ENCODE peak calls at places on chromosomes 3 and 15, in six cellular contexts. B is cardiac muscle cell, H is dorsolateral prefrontal cortex, W is WTC11, V is bronchial epithelial cell, F is SK-N-SH. C is an unnamed sample.

GRCh38 chr3:37115451-37115850 is 58.9 kb downstream of the LRRFIP2 start:
- DNase-seq in B (no peak), H (no peak), W (no peak), V (peak), F (no peak), C (no peak)

GRCh38 chr3:124083990-124084389 is 92.1 kb upstream of the ROPN1 start:
- DNase-seq in B (no peak), H (no peak), W (no peak), V (no peak), F (no peak), C (no peak)

GRCh38 chr3:481680-482079 is 285.1 kb downstream of the CHL1 start:
- DNase-seq in B (no peak), H (no peak), W (no peak), V (peak), F (peak), C (no peak)

GRCh38 chr3:132347095-132347494 is 29.9 kb downstream of the ACP3 start:
- DNase-seq in B (no peak), H (no peak), W (no peak), V (peak), F (no peak), C (no peak)

GRCh38 chr15:23385886-23386430 is 31.4 kb downstream of the GOLGA8S start:
- DNase-seq in B (no peak), H (no peak), W (no peak), V (no peak), F (no peak), C (no peak)

GRCh38 chr15:33654859-33655258 is 313.4 kb upstream of the CHRM5 start:
- DNase-seq in B (no peak), H (no peak), W (peak), V (no peak), F (no peak), C (no peak)

GRCh38 chr3:45024601-45025262 is 1.4 kb upstream of the CLEC3B start:
- DNase-seq in B (no peak), H (no peak), W (no peak), V (no peak), F (no peak), C (no peak)

GRCh38 chr15:101011582-101011981 is 92.4 kb downstream of the LRRK1 start:
- DNase-seq in B (no peak), H (no peak), W (no peak), V (no peak), F (no peak), C (no peak)

GRCh38 chr3:97138914-97139541 is 324.6 kb downstream of the EPHA6 start:
- DNase-seq in B (no peak), H (no peak), W (peak), V (peak), F (no peak), C (no peak)

GRCh38 chr3:115766587-115767492 is 143.5 kb downstream of the GAP43 start:
- DNase-seq in B (no peak), H (no peak), W (no peak), V (peak), F (no peak), C (no peak)

GRCh38 chr15:43943511-43943910 is 116.7 kb downstream of the WDR76 start:
- DNase-seq in B (no peak), H (no peak), W (no peak), V (no peak), F (no peak), C (no peak)

GRCh38 chr15:43941555-43941954 is 114.8 kb downstream of the WDR76 start:
- DNase-seq in B (no peak), H (no peak), W (no peak), V (no peak), F (no peak), C (no peak)

GRCh38 chr15:43942157-43942556 is 115.4 kb downstream of the WDR76 start:
- DNase-seq in B (no peak), H (no peak), W (no peak), V (no peak), F (no peak), C (no peak)

GRCh38 chr15:43941071-43941470 is 114.3 kb downstream of the WDR76 start:
- DNase-seq in B (no peak), H (no peak), W (no peak), V (no peak), F (no peak), C (no peak)

GRCh38 chr15:43939070-43939469 is 112.3 kb downstream of the WDR76 start:
- DNase-seq in B (no peak), H (no peak), W (no peak), V (peak), F (peak), C (no peak)
- TF ChIP-seq CTCF in B (peak), H (no peak), W (peak), V (peak), F (peak), C (peak)

DNA sequence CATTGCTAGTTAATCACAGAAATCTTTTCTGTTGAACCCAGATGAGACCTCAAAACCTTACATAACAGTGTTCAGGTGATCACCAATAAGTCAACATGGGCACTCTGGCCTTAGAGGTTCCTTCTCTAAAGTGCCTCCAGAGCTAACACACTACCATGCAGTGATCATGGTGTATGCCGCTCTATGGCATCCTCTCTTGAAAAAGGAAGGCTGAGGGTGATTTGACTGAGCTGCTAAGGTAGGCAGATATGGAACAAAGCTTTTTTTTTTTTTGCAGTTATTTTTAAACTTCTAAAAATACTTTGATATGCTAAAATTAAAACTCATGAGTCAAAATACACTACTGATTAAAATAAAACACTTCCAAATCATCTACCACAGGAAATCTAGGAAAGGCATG is 46.0 kb downstream of the IGF2BP2 start:
- DNase-seq in B (no peak), H (no peak), W (no peak), V (no peak), F (no peak), C (no peak)
- TF ChIP-seq CTCF in B (no peak), H (no peak), W (no peak), V (no peak), F (no peak), C (no peak)

DNA sequence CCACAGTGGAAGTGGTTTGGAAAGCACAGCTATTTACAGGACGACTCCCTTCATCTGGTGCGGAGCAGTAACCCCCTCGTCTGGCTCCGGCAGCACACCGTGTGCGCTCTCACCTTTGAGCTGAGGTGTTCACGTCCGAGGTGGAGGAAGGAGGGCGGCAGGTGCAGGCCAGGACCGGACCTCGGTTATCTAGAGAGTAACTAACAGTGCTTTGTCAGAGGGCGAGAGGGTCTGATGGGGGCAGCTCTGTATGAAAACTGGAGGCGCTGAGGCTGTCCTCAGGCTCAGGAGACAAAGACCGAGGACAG is 155.4 kb downstream of the XXYLT1 start:
- DNase-seq in B (no peak), H (no peak), W (no peak), V (no peak), F (no peak), C (no peak)
- TF ChIP-seq CTCF in B (no peak), H (no peak), W (no peak), V (no peak), F (no peak), C (no peak)

GRCh38 chr15:74038707-74039655 is 43.4 kb downstream of the GOLGA6A start:
- DNase-seq in B (no peak), H (no peak), W (no peak), V (peak), F (no peak), C (no peak)

GRCh38 chr15:74035121-74035829 is 40.8 kb downstream of the PML start:
- DNase-seq in B (no peak), H (no peak), W (no peak), V (no peak), F (no peak), C (no peak)

GRCh38 chr15:74037171-74038117 is 42.9 kb downstream of the PML start:
- DNase-seq in B (no peak), H (no peak), W (no peak), V (no peak), F (no peak), C (no peak)

GRCh38 chr15:74034206-74034755 is 39.8 kb downstream of the PML start:
- DNase-seq in B (no peak), H (no peak), W (no peak), V (no peak), F (no peak), C (no peak)

DNA sequence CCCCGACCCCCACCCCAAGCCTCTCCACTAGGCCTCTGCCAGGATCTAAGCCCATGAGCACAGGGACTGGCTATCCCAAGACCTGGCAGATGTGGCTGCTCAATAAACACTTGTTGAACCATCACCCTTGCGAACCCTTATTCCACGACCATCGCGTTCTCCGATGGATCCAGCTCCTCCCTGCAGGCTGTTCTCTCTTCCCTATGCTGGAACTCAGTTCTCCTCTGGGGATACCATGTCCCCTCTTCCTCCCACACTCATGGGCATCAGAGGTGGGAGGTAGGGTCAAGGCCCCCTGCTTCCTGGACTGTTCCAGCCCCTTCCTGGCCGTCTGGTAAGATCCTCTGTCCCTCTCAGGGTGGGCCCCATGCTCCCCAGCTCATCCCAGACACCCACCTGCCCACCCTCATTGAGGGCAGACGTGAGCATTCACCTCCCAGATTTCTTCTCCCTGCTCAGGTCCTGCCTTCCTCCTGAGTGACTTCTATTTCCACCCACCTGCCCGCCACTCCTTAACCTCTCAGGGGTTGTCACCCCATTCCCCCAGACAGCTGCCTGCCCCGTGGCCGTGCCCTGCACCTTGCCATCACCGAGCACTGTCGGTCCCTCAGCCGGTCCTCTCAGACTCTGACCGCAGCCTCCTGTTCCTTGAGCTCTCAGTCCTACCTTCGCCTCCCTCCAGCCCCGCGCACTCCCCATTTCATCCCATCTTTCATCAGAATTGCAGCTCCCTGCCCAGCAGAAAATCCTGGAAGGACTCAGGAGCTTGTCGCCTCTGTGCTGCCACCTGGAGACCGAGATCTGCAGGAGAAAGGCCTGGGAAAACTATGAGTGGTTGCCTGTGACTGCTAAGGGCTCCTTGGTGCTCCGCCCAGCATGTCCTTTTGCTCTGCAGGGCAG is 42.0 kb downstream of the PML start:
- DNase-seq in B (peak), H (peak), W (peak), V (peak), F (peak), C (no peak)
- TF ChIP-seq CTCF in B (peak), H (peak), W (peak), V (peak), F (peak), C (peak)

GRCh38 chr15:67908756-67909155 is 68.9 kb upstream of the RNU6-1 start:
- DNase-seq in B (no peak), H (no peak), W (no peak), V (no peak), F (no peak), C (no peak)

GRCh38 chr15:67903708-67904107 is 63.9 kb upstream of the RNU6-1 start:
- DNase-seq in B (no peak), H (no peak), W (no peak), V (no peak), F (no peak), C (no peak)

GRCh38 chr15:67905628-67906027 is 65.8 kb upstream of the RNU6-1 start:
- DNase-seq in B (no peak), H (no peak), W (no peak), V (no peak), F (no peak), C (no peak)

GRCh38 chr15:67907175-67907723 is 67.4 kb upstream of the RNU6-1 start:
- DNase-seq in B (no peak), H (peak), W (no peak), V (no peak), F (no peak), C (no peak)

DNA sequence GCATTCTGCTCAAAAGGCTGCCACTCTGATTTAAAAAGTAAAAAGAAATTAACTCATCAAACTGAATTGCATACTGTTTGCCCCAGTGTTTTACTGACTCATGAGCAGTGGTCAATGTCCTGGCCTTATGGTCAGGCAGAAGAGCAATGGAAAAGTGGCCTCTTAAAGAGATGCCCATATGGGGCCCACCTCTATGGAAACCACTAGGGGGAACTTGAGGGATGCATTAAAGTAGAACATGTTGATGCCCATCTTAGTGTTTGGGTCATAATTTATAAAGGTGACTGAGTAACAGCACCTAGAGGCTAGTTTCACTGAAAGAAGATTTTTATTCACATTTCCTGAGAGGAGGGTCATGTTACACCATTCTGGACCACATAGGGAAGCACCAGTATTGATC is 66.5 kb upstream of the RNU6-1 start:
- DNase-seq in B (no peak), H (no peak), W (no peak), V (peak), F (no peak), C (no peak)
- TF ChIP-seq CTCF in B (peak), H (peak), W (no peak), V (no peak), F (peak), C (peak)

GRCh38 chr3:180989291-180990163 is at the start of gene DNAJC19:
- DNase-seq in B (peak), H (peak), W (peak), V (peak), F (peak), C (peak)
- TF ChIP-seq CTCF in B (no peak), H (peak), W (no peak), V (no peak), F (no peak), C (no peak)

GRCh38 chr3:33590541-33590940 is 127.5 kb downstream of the CLASP2 start:
- DNase-seq in B (no peak), H (no peak), W (no peak), V (no peak), F (no peak), C (no peak)
- TF ChIP-seq CTCF in B (no peak), H (no peak), W (no peak), V (no peak), F (no peak), C (no peak)

DNA sequence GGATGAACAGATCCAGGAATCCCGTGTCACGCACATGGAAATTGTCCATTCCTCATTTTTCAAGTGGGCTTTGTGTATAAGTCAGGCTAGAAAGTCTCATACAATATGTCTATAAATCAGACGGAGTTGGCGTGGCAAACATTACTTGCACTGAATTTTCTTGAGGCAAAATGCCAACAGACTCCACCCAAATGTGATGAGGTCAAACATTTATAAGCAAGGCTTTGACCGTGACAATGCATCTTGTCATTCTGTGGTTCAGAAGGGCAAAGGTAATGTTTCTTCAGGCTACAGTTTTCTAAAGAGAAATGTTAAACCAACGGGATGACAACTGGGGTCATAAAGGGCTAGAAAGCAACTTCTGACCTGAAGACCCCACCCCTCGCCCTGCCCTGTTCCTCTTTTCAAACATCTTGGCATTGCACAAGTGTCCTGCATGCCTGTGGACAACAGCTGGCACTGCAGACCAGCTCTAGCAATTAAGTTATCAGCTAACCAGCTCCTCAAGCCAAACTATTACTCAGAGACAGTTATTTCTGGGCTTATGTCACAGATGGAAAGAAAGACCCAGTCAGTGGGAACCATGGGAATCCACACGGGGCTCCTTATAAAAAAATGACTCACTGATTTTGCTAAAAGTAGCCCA is 36.5 kb upstream of the SPTBN5 start:
- DNase-seq in B (no peak), H (no peak), W (no peak), V (peak), F (peak), C (no peak)
- TF ChIP-seq CTCF in B (peak), H (no peak), W (no peak), V (peak), F (peak), C (peak)

C was measured in chondrocyte.